ENCODE peak calls at places on chromosomes 6 and 20, in four cellular contexts. W is pancreas, M is right cardiac atrium, Y is RWPE1. S is an unnamed sample.

GRCh38 chr20:61936701-61937131 is 129.0 kb downstream of the TAF4 start:
- DNase-seq in W (peak), Y (no peak), M (no peak), S (no peak)

GRCh38 chr20:58693226-58694006 is 816 bp downstream of the NPEPL1 start:
- DNase-seq in W (peak), Y (no peak), M (peak), S (no peak)

GRCh38 chr6:41824571-41825569 is 37.4 kb downstream of the TOMM6 start:
- DNase-seq in M (no peak), W (no peak), Y (no peak), S (peak)

GRCh38 chr20:37256286-37256685 is 5.3 kb downstream of the GHRH start:
- DNase-seq in Y (no peak), M (no peak), W (no peak), S (no peak)

GRCh38 chr6:111712398-111712797 is 106.7 kb upstream of the TRAF3IP2 start:
- DNase-seq in W (no peak), Y (peak), M (no peak), S (peak)

GRCh38 chr6:7671581-7671980 is 54.3 kb upstream of the BMP6 start:
- DNase-seq in W (no peak), M (no peak), Y (no peak), S (peak)

GRCh38 chr6:75171151-75171550 is 34.7 kb downstream of the COL12A1 start:
- DNase-seq in M (no peak), Y (no peak), W (no peak), S (no peak)

GRCh38 chr6:36360241-36361054 is 23.8 kb upstream of the BNIP5 start:
- DNase-seq in Y (peak), W (peak), M (peak), S (peak)

GRCh38 chr20:21808863-21809664 is 103.6 kb downstream of the PAX1 start:
- DNase-seq in Y (peak), M (peak), W (peak), S (no peak)

GRCh38 chr6:122726649-122727048 is 52.9 kb upstream of the FABP7 start:
- DNase-seq in M (no peak), W (no peak), Y (no peak), S (peak)

GRCh38 chr20:21387528-21387927 is 9.8 kb downstream of the NKX2-4 start:
- DNase-seq in M (no peak), W (no peak), Y (no peak), S (no peak)

GRCh38 chr6:34795836-34796425 is 4.0 kb downstream of the BLTP3A start:
- DNase-seq in W (no peak), M (no peak), Y (no peak), S (peak)

GRCh38 chr6:11011787-11012234 is 32.3 kb downstream of the ELOVL2 start:
- DNase-seq in Y (peak), W (peak), M (peak), S (no peak)

GRCh38 chr6:1029196-1029595 is 282.7 kb upstream of the FOXQ1 start:
- DNase-seq in Y (no peak), M (no peak), W (no peak), S (no peak)

GRCh38 chr6:154931741-154932424 is 63.2 kb upstream of the TIAM2 start:
- DNase-seq in M (no peak), W (no peak), Y (no peak), S (no peak)

GRCh38 chr6:32153835-32154513 is at the start of gene PPT2:
- DNase-seq in Y (peak), W (peak), M (peak), S (peak)

GRCh38 chr20:62644044-62644795 is 1.9 kb downstream of the SLCO4A1 start:
- DNase-seq in Y (no peak), W (no peak), M (peak), S (no peak)

GRCh38 chr6:143529095-143529494 is 17.6 kb upstream of the FUCA2 start:
- DNase-seq in Y (no peak), W (no peak), M (no peak), S (no peak)

GRCh38 chr20:17654649-17655285 is 27.3 kb downstream of the RRBP1 start:
- DNase-seq in Y (peak), M (peak), W (no peak), S (peak)

GRCh38 chr6:42693725-42694323 is 28.6 kb downstream of the PRPH2 start:
- DNase-seq in M (no peak), W (no peak), Y (no peak), S (no peak)

GRCh38 chr6:98880486-98880885 is 46.1 kb downstream of the POU3F2 start:
- DNase-seq in Y (no peak), W (no peak), M (no peak), S (no peak)

GRCh38 chr6:165811512-165811911 is 148.5 kb upstream of the PDE10A start:
- DNase-seq in Y (no peak), W (no peak), M (no peak), S (no peak)

GRCh38 chr6:56906752-56907151 is 48.2 kb upstream of the BEND6 start:
- DNase-seq in W (no peak), M (no peak), Y (no peak), S (peak)

GRCh38 chr20:22684072-22684762 is 99.8 kb upstream of the FOXA2 start:
- DNase-seq in Y (peak), M (peak), W (peak), S (peak)

GRCh38 chr6:165662671-165663282 is at the start of gene PDE10A:
- DNase-seq in Y (no peak), W (no peak), M (peak), S (peak)

GRCh38 chr6:148273962-148274752 is 68.5 kb upstream of the SASH1 start:
- DNase-seq in M (no peak), W (no peak), Y (no peak), S (no peak)

GRCh38 chr6:148269386-148269785 is 73.3 kb upstream of the SASH1 start:
- DNase-seq in M (no peak), Y (no peak), W (no peak), S (no peak)

GRCh38 chr6:148272084-148272483 is 70.6 kb upstream of the SASH1 start:
- DNase-seq in W (no peak), Y (no peak), M (no peak), S (peak)

GRCh38 chr6:148274809-148275208 is 67.8 kb upstream of the SASH1 start:
- DNase-seq in M (no peak), W (no peak), Y (no peak), S (no peak)

DNA sequence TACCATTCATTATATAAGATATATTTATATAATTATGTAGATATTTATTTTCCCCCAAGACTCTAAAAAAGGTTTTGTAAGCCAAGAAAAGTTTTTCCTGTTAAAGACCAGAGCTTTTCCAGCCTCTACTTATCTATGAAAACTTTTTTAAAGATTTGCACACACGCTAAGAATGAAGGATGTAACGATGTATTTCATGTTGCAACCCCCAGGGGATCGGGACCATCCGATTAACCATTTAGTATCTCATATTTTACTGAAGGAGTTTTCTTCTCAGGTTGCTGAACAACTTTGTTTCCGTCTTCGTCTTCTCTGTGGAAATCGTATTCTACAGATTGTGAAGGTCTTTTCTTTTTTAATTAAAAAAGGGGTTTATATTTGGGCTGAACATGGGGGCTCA is 70.0 kb upstream of the SASH1 start:
- DNase-seq in W (no peak), Y (no peak), M (no peak), S (no peak)
- H3K27ac ChIP-seq in W (no peak), Y (no peak), M (no peak), S (peak)

DNA sequence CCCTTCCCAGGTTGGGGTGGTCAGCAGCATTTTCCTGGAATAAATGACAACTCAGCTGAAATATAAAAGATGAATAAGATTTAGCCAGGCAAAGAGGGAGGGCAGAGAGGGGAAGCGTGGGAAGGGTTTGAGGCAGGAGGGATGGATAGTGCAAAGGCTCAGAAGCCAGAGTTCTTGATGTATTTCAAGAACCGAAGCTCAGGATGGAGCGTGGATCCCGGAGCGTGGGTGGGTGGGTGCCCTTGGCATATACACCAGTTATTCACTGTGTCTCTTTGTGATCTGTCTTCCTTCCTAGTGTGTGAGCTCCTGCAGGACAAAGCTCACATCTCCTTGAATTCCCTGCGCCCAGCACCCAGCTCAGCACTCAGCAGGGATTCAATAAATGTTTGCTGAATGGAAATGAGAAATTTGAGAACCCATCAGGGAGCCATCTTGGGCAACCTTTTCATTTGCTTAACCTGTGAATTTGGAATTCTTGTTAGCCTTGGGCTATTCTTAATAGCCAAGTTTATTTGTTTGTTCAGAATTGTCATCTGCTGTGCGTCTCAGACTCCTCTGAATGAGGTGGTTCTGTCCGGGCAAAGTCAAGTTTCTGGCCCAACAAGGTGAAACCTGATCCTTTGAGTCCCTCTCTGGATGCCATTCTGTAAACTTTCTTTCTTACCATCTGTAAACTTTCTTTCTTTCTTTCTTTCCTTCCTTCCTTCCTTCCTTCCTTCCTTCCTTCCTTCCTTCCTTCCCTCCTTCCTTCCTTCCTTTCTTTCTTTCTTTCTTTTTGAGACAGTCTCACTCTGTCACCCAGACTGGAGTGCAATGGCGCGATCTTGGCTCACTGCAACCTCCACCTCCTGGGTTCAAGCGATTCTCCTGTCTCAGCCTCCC is 13.3 kb upstream of the MMP9 start:
- DNase-seq in Y (no peak), M (no peak), W (no peak), S (no peak)
- H3K27ac ChIP-seq in Y (no peak), M (no peak), W (no peak), S (no peak)

DNA sequence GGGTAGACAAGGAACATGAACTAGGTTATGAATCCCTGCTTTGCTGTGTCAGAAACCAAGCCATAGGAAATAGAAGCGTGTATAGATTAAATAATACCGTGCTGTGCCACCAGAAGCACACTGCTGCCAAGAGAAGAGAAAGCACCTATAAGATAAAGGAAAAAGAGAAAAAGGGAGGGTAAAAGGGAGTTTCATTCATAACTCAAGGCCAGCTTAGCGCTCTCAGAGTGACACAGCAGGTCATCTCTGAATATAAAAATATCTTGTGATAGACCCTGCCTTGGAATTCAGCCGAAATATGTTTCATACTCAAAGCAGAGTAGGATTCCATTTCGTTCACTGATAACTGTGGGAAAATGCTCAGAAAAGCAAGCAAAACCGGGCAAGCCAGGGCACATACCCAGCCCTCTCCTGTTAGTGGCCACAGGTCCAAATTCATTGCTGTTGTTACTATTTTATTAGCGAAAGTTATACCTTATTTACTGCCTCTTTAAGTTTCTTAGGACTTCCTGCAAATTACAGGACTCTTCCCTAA is 8.7 kb downstream of the JAG1 start:
- DNase-seq in Y (peak), W (peak), M (no peak), S (no peak)
- H3K27ac ChIP-seq in Y (peak), W (peak), M (peak), S (peak)

GRCh38 chr20:47327711-47328110 is 28.8 kb downstream of the ZMYND8 start:
- DNase-seq in W (no peak), Y (no peak), M (no peak), S (no peak)
- H3K27ac ChIP-seq in W (peak), Y (peak), M (peak), S (peak)